ENCODE peak calls at places on chromosomes 6 and 20, in eight cellular contexts. One of them, this sample, is unnamed.

GRCh38 chr20:59788811-59789210 is 144.6 kb downstream of the SYCP2 start:
- DNase-seq in fibroblast of pulmonary artery: no peak
- DNase-seq in endothelial cell: no peak
- DNase-seq in cardiac muscle cell: no peak
- DNase-seq in AG10803: no peak
- DNase-seq in progenitor cell of endocrine pancreas: no peak
- DNase-seq in H9: peak; percentile 8
- DNase-seq in CD8-positive, alpha-beta T cell: no peak
- DNase-seq in this sample: no peak

GRCh38 chr6:117481278-117481925 is 1.1 kb upstream of the DCBLD1 start:
- DNase-seq in fibroblast of pulmonary artery: no peak
- DNase-seq in endothelial cell: peak; percentile 11
- DNase-seq in cardiac muscle cell: no peak
- DNase-seq in AG10803: no peak
- DNase-seq in progenitor cell of endocrine pancreas: no peak
- DNase-seq in H9: peak; percentile 36
- DNase-seq in CD8-positive, alpha-beta T cell: no peak
- DNase-seq in this sample: peak; percentile 12

GRCh38 chr6:137223370-137224131 is 4.4 kb upstream of the IFNGR1 start:
- DNase-seq in fibroblast of pulmonary artery: peak; percentile 97
- DNase-seq in endothelial cell: no peak
- DNase-seq in cardiac muscle cell: peak; percentile 85
- DNase-seq in AG10803: no peak
- DNase-seq in progenitor cell of endocrine pancreas: no peak
- DNase-seq in H9: no peak
- DNase-seq in CD8-positive, alpha-beta T cell: no peak
- DNase-seq in this sample: no peak

GRCh38 chr20:43955244-43956191 is 40.9 kb downstream of the TOX2 start:
- DNase-seq in fibroblast of pulmonary artery: peak; percentile 87
- DNase-seq in endothelial cell: no peak
- DNase-seq in cardiac muscle cell: peak; percentile 84
- DNase-seq in AG10803: peak; percentile 97
- DNase-seq in progenitor cell of endocrine pancreas: no peak
- DNase-seq in H9: no peak
- DNase-seq in CD8-positive, alpha-beta T cell: no peak
- DNase-seq in this sample: no peak

GRCh38 chr6:21953831-21954801 is 342.7 kb downstream of the PRL start:
- DNase-seq in fibroblast of pulmonary artery: peak; percentile 83
- DNase-seq in endothelial cell: no peak
- DNase-seq in cardiac muscle cell: peak; percentile 77
- DNase-seq in AG10803: peak; percentile 65
- DNase-seq in progenitor cell of endocrine pancreas: no peak
- DNase-seq in H9: no peak
- DNase-seq in CD8-positive, alpha-beta T cell: no peak
- DNase-seq in this sample: peak; percentile 25

GRCh38 chr20:59958626-59959025 is 403 bp downstream of the CDH26 start:
- DNase-seq in fibroblast of pulmonary artery: no peak
- DNase-seq in endothelial cell: no peak
- DNase-seq in cardiac muscle cell: no peak
- DNase-seq in AG10803: no peak
- DNase-seq in progenitor cell of endocrine pancreas: peak; percentile 20
- DNase-seq in H9: peak; percentile 49
- DNase-seq in CD8-positive, alpha-beta T cell: no peak
- DNase-seq in this sample: no peak

GRCh38 chr6:30842754-30843610 is 41.3 kb upstream of the DDR1 start:
- DNase-seq in fibroblast of pulmonary artery: peak; percentile 59
- DNase-seq in endothelial cell: no peak
- DNase-seq in cardiac muscle cell: peak; percentile 90
- DNase-seq in AG10803: peak; percentile 55
- DNase-seq in progenitor cell of endocrine pancreas: no peak
- DNase-seq in H9: no peak
- DNase-seq in CD8-positive, alpha-beta T cell: no peak
- DNase-seq in this sample: no peak

GRCh38 chr6:53174996-53175395 is 26.4 kb upstream of the GCM1 start:
- DNase-seq in fibroblast of pulmonary artery: no peak
- DNase-seq in endothelial cell: no peak
- DNase-seq in cardiac muscle cell: no peak
- DNase-seq in AG10803: no peak
- DNase-seq in progenitor cell of endocrine pancreas: no peak
- DNase-seq in H9: no peak
- DNase-seq in CD8-positive, alpha-beta T cell: no peak
- DNase-seq in this sample: no peak

GRCh38 chr6:20998748-20999448 is 464.6 kb downstream of the CDKAL1 start:
- DNase-seq in fibroblast of pulmonary artery: no peak
- DNase-seq in endothelial cell: no peak
- DNase-seq in cardiac muscle cell: no peak
- DNase-seq in AG10803: peak; percentile 27
- DNase-seq in progenitor cell of endocrine pancreas: no peak
- DNase-seq in H9: no peak
- DNase-seq in CD8-positive, alpha-beta T cell: no peak
- DNase-seq in this sample: no peak

GRCh38 chr6:41347349-41348050 is 12.1 kb downstream of the NCR2 start:
- DNase-seq in fibroblast of pulmonary artery: peak; percentile 2
- DNase-seq in endothelial cell: no peak
- DNase-seq in cardiac muscle cell: peak; percentile 6
- DNase-seq in AG10803: no peak
- DNase-seq in progenitor cell of endocrine pancreas: no peak
- DNase-seq in H9: no peak
- DNase-seq in CD8-positive, alpha-beta T cell: no peak
- DNase-seq in this sample: no peak

GRCh38 chr6:16851758-16852157 is 90.5 kb upstream of the ATXN1 start:
- DNase-seq in fibroblast of pulmonary artery: peak; percentile 21
- DNase-seq in endothelial cell: no peak
- DNase-seq in cardiac muscle cell: peak; percentile 34
- DNase-seq in AG10803: no peak
- DNase-seq in progenitor cell of endocrine pancreas: no peak
- DNase-seq in H9: no peak
- DNase-seq in CD8-positive, alpha-beta T cell: no peak
- DNase-seq in this sample: no peak

GRCh38 chr6:6915813-6916547 is 191.8 kb upstream of the RREB1 start:
- DNase-seq in fibroblast of pulmonary artery: peak; percentile 84
- DNase-seq in endothelial cell: no peak
- DNase-seq in cardiac muscle cell: peak; percentile 90
- DNase-seq in AG10803: peak; percentile 63
- DNase-seq in progenitor cell of endocrine pancreas: no peak
- DNase-seq in H9: no peak
- DNase-seq in CD8-positive, alpha-beta T cell: no peak
- DNase-seq in this sample: no peak

GRCh38 chr6:84161190-84161589 is 66.3 kb downstream of the CEP162 start:
- DNase-seq in fibroblast of pulmonary artery: no peak
- DNase-seq in endothelial cell: no peak
- DNase-seq in cardiac muscle cell: no peak
- DNase-seq in AG10803: no peak
- DNase-seq in progenitor cell of endocrine pancreas: no peak
- DNase-seq in H9: no peak
- DNase-seq in CD8-positive, alpha-beta T cell: no peak
- DNase-seq in this sample: no peak

GRCh38 chr6:82013561-82014275 is 233.8 kb downstream of the IBTK start:
- DNase-seq in fibroblast of pulmonary artery: peak; percentile 70
- DNase-seq in endothelial cell: no peak
- DNase-seq in cardiac muscle cell: peak; percentile 61
- DNase-seq in AG10803: peak; percentile 59
- DNase-seq in progenitor cell of endocrine pancreas: no peak
- DNase-seq in H9: no peak
- DNase-seq in CD8-positive, alpha-beta T cell: no peak
- DNase-seq in this sample: no peak

GRCh38 chr6:159654483-159655098 is 38.5 kb downstream of the SOD2 start:
- DNase-seq in fibroblast of pulmonary artery: peak; percentile 81
- DNase-seq in endothelial cell: no peak
- DNase-seq in cardiac muscle cell: peak; percentile 84
- DNase-seq in AG10803: peak; percentile 74
- DNase-seq in progenitor cell of endocrine pancreas: no peak
- DNase-seq in H9: no peak
- DNase-seq in CD8-positive, alpha-beta T cell: no peak
- DNase-seq in this sample: peak; percentile 14

GRCh38 chr20:44465001-44465560 is 10.6 kb upstream of the TTPAL start:
- DNase-seq in fibroblast of pulmonary artery: no peak
- DNase-seq in endothelial cell: no peak
- DNase-seq in cardiac muscle cell: no peak
- DNase-seq in AG10803: no peak
- DNase-seq in progenitor cell of endocrine pancreas: no peak
- DNase-seq in H9: no peak
- DNase-seq in CD8-positive, alpha-beta T cell: no peak
- DNase-seq in this sample: no peak

GRCh38 chr20:46689082-46689753 is at the start of gene TP53RK:
- DNase-seq in fibroblast of pulmonary artery: peak; percentile 100
- DNase-seq in endothelial cell: peak; percentile 95
- DNase-seq in cardiac muscle cell: peak; percentile 100
- DNase-seq in AG10803: peak; percentile 100
- DNase-seq in progenitor cell of endocrine pancreas: peak; percentile 91
- DNase-seq in H9: peak; percentile 100
- DNase-seq in CD8-positive, alpha-beta T cell: peak; percentile 94
- DNase-seq in this sample: peak; percentile 99

GRCh38 chr6:123091091-123091895 is 95.3 kb downstream of the CLVS2 start:
- DNase-seq in fibroblast of pulmonary artery: peak; percentile 76
- DNase-seq in endothelial cell: no peak
- DNase-seq in cardiac muscle cell: peak; percentile 58
- DNase-seq in AG10803: no peak
- DNase-seq in progenitor cell of endocrine pancreas: no peak
- DNase-seq in H9: no peak
- DNase-seq in CD8-positive, alpha-beta T cell: no peak
- DNase-seq in this sample: no peak

GRCh38 chr6:42702200-42702599 is 20.2 kb downstream of the PRPH2 start:
- DNase-seq in fibroblast of pulmonary artery: peak; percentile 62
- DNase-seq in endothelial cell: no peak
- DNase-seq in cardiac muscle cell: peak; percentile 71
- DNase-seq in AG10803: peak; percentile 49
- DNase-seq in progenitor cell of endocrine pancreas: no peak
- DNase-seq in H9: no peak
- DNase-seq in CD8-positive, alpha-beta T cell: no peak
- DNase-seq in this sample: no peak

DNA sequence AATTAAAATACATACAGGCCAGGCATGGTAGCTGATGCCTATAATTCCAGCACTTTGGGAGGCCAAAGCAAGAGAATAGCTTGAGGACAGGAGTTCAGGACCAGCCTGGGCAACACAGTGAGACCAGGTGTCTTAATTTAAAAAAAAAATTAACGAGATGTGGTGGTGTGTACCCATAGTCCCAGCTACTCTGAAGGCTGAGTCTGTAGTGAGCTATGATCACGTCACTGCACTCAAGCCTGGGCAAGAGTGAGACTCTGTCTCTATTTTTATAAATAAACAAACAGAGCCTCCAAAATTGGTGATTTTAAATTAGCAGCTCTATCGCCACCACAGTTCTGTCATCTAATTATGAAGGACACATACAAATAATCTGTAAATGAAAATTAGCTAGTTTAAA is 37.9 kb downstream of the ABHD12 start:
- DNase-seq in fibroblast of pulmonary artery: no peak
- DNase-seq in endothelial cell: no peak
- DNase-seq in cardiac muscle cell: no peak
- DNase-seq in AG10803: no peak
- DNase-seq in progenitor cell of endocrine pancreas: no peak
- DNase-seq in H9: no peak
- DNase-seq in CD8-positive, alpha-beta T cell: no peak
- DNase-seq in this sample: no peak
- TF ChIP-seq CTCF in fibroblast of pulmonary artery: no peak
- TF ChIP-seq CTCF in endothelial cell: no peak
- TF ChIP-seq CTCF in cardiac muscle cell: no peak
- TF ChIP-seq CTCF in AG10803: no peak
- TF ChIP-seq CTCF in progenitor cell of endocrine pancreas: no peak
- TF ChIP-seq CTCF in H9: no peak
- TF ChIP-seq CTCF in CD8-positive, alpha-beta T cell: no peak
- TF ChIP-seq CTCF in this sample: no peak

GRCh38 chr6:44494011-44494501 is 106.5 kb downstream of the CDC5L start:
- DNase-seq in fibroblast of pulmonary artery: peak; percentile 74
- DNase-seq in endothelial cell: no peak
- DNase-seq in cardiac muscle cell: peak; percentile 63
- DNase-seq in AG10803: peak; percentile 73
- DNase-seq in progenitor cell of endocrine pancreas: no peak
- DNase-seq in H9: no peak
- DNase-seq in CD8-positive, alpha-beta T cell: no peak
- DNase-seq in this sample: no peak
- TF ChIP-seq CTCF in fibroblast of pulmonary artery: peak; percentile 30
- TF ChIP-seq CTCF in endothelial cell: no peak
- TF ChIP-seq CTCF in cardiac muscle cell: peak; percentile 32
- TF ChIP-seq CTCF in AG10803: peak; percentile 34
- TF ChIP-seq CTCF in progenitor cell of endocrine pancreas: no peak
- TF ChIP-seq CTCF in H9: no peak
- TF ChIP-seq CTCF in CD8-positive, alpha-beta T cell: no peak
- TF ChIP-seq CTCF in this sample: no peak

GRCh38 chr6:169190970-169191369 is 62.7 kb downstream of the THBS2 start:
- DNase-seq in fibroblast of pulmonary artery: no peak
- DNase-seq in endothelial cell: no peak
- DNase-seq in cardiac muscle cell: no peak
- DNase-seq in AG10803: no peak
- DNase-seq in progenitor cell of endocrine pancreas: no peak
- DNase-seq in H9: no peak
- DNase-seq in CD8-positive, alpha-beta T cell: no peak
- DNase-seq in this sample: no peak
- TF ChIP-seq CTCF in fibroblast of pulmonary artery: no peak
- TF ChIP-seq CTCF in endothelial cell: no peak
- TF ChIP-seq CTCF in cardiac muscle cell: no peak
- TF ChIP-seq CTCF in AG10803: no peak
- TF ChIP-seq CTCF in progenitor cell of endocrine pancreas: no peak
- TF ChIP-seq CTCF in H9: no peak
- TF ChIP-seq CTCF in CD8-positive, alpha-beta T cell: no peak
- TF ChIP-seq CTCF in this sample: no peak

GRCh38 chr6:165663736-165664552 is 903 bp upstream of the PDE10A start:
- DNase-seq in fibroblast of pulmonary artery: no peak
- DNase-seq in endothelial cell: peak; percentile 25
- DNase-seq in cardiac muscle cell: no peak
- DNase-seq in AG10803: peak; percentile 4
- DNase-seq in progenitor cell of endocrine pancreas: no peak
- DNase-seq in H9: peak; percentile 55
- DNase-seq in CD8-positive, alpha-beta T cell: no peak
- DNase-seq in this sample: peak; percentile 43

GRCh38 chr6:165665384-165665672 is 2.3 kb upstream of the PDE10A start:
- DNase-seq in fibroblast of pulmonary artery: no peak
- DNase-seq in endothelial cell: no peak
- DNase-seq in cardiac muscle cell: no peak
- DNase-seq in AG10803: no peak
- DNase-seq in progenitor cell of endocrine pancreas: no peak
- DNase-seq in H9: no peak
- DNase-seq in CD8-positive, alpha-beta T cell: no peak
- DNase-seq in this sample: no peak

GRCh38 chr6:165663283-165663735 is 268 bp upstream of the PDE10A start:
- DNase-seq in fibroblast of pulmonary artery: peak; percentile 77
- DNase-seq in endothelial cell: peak; percentile 41
- DNase-seq in cardiac muscle cell: peak; percentile 82
- DNase-seq in AG10803: peak; percentile 19
- DNase-seq in progenitor cell of endocrine pancreas: no peak
- DNase-seq in H9: peak; percentile 59
- DNase-seq in CD8-positive, alpha-beta T cell: no peak
- DNase-seq in this sample: no peak

GRCh38 chr6:165662671-165663282 is at the start of gene PDE10A:
- DNase-seq in fibroblast of pulmonary artery: peak; percentile 80
- DNase-seq in endothelial cell: peak; percentile 61
- DNase-seq in cardiac muscle cell: peak; percentile 91
- DNase-seq in AG10803: peak; percentile 4
- DNase-seq in progenitor cell of endocrine pancreas: peak; percentile 51
- DNase-seq in H9: peak; percentile 65
- DNase-seq in CD8-positive, alpha-beta T cell: no peak
- DNase-seq in this sample: peak; percentile 75

GRCh38 chr6:165664553-165665383 is 1.7 kb upstream of the PDE10A start:
- DNase-seq in fibroblast of pulmonary artery: peak; percentile 51
- DNase-seq in endothelial cell: no peak
- DNase-seq in cardiac muscle cell: peak; percentile 49
- DNase-seq in AG10803: no peak
- DNase-seq in progenitor cell of endocrine pancreas: no peak
- DNase-seq in H9: no peak
- DNase-seq in CD8-positive, alpha-beta T cell: no peak
- DNase-seq in this sample: peak; percentile 35
- TF ChIP-seq CTCF in fibroblast of pulmonary artery: peak; percentile 38
- TF ChIP-seq CTCF in endothelial cell: peak; percentile 24
- TF ChIP-seq CTCF in cardiac muscle cell: peak; percentile 30
- TF ChIP-seq CTCF in AG10803: no peak
- TF ChIP-seq CTCF in progenitor cell of endocrine pancreas: peak; percentile 39
- TF ChIP-seq CTCF in H9: peak; percentile 32
- TF ChIP-seq CTCF in CD8-positive, alpha-beta T cell: no peak
- TF ChIP-seq CTCF in this sample: peak; percentile 18